ENCODE peak calls at places on chromosome 22, in ten cellular contexts. G, S, Q, U, E, Z, O, C, Y and L are unnamed samples.
A peak's percentile ranks its signal among the peaks of the same experiment; 100 is the strongest.

GRCh38 chr22:25167834-25168601 is 31.6 kb upstream of the CRYBB3 start:
- DNase-seq in G (peak; percentile 37), S (no peak), Q (no peak), U (no peak), E (no peak), Z (no peak), O (no peak), C (no peak), Y (no peak), L (no peak)

GRCh38 chr22:26616650-26617049 is 1.2 kb downstream of the CRYBB1 start:
- DNase-seq in G (no peak), S (no peak), Q (no peak), U (no peak), E (no peak), Z (no peak), O (no peak), C (no peak), Y (no peak), L (no peak)

GRCh38 chr22:28043269-28043668 is 124.2 kb upstream of the PITPNB start:
- DNase-seq in G (no peak), S (no peak), Q (no peak), U (no peak), E (no peak), Z (no peak), O (no peak), C (no peak), Y (no peak), L (no peak)

GRCh38 chr22:29480262-29480511 is 169 bp downstream of the NEFH start:
- DNase-seq in G (no peak), S (no peak), Q (no peak), U (no peak), E (no peak), Z (no peak), O (no peak), C (no peak), Y (no peak), L (no peak)

GRCh38 chr22:26848244-26848920 is 191.0 kb downstream of the MIAT start:
- DNase-seq in G (no peak), S (no peak), Q (no peak), U (no peak), E (no peak), Z (no peak), O (peak; percentile 62), C (no peak), Y (no peak), L (no peak)

GRCh38 chr22:20463324-20464095 is 25.9 kb upstream of the SCARF2 start:
- DNase-seq in G (peak; percentile 19), S (peak; percentile 72), Q (peak; percentile 13), U (no peak), E (no peak), Z (peak; percentile 19), O (no peak), C (no peak), Y (no peak), L (no peak)

GRCh38 chr22:40021401-40022000 is 26.7 kb downstream of the FAM83F start:
- DNase-seq in G (no peak), S (no peak), Q (peak; percentile 68), U (no peak), E (no peak), Z (no peak), O (no peak), C (no peak), Y (no peak), L (no peak)

GRCh38 chr22:39490135-39490798 is 11.8 kb upstream of the MIEF1 start:
- DNase-seq in G (peak; percentile 86), S (peak; percentile 71), Q (peak; percentile 91), U (no peak), E (peak; percentile 69), Z (peak; percentile 71), O (peak; percentile 77), C (peak; percentile 71), Y (no peak), L (peak; percentile 93)

GRCh38 chr22:17788528-17789378 is 14.5 kb upstream of the BID start:
- DNase-seq in G (no peak), S (no peak), Q (no peak), U (no peak), E (no peak), Z (no peak), O (no peak), C (no peak), Y (no peak), L (no peak)

GRCh38 chr22:36369922-36370781 is 17.6 kb downstream of the MYH9 start:
- DNase-seq in G (peak; percentile 83), S (no peak), Q (no peak), U (no peak), E (no peak), Z (no peak), O (peak; percentile 70), C (peak; percentile 80), Y (no peak), L (peak; percentile 74)
- H3K4me3 ChIP-seq in G (peak overlapping the region; percentile 21), S (peak overlapping the region; percentile 82), Q (no peak overlapping the region), U (no peak overlapping the region), E (no peak overlapping the region), Z (peak overlapping the region; percentile 18), O (no peak overlapping the region), C (peak overlapping the region; percentile 34), Y (peak overlapping the region; percentile 60), L (no peak overlapping the region)

GRCh38 chr22:46951326-46951725 is 188.9 kb downstream of the TBC1D22A start:
- DNase-seq in G (no peak), S (no peak), Q (no peak), U (no peak), E (no peak), Z (no peak), O (no peak), C (no peak), Y (no peak), L (peak; percentile 29)
- H3K4me3 ChIP-seq in G (no peak overlapping the region), S (no peak overlapping the region), Q (no peak overlapping the region), U (no peak overlapping the region), E (no peak overlapping the region), Z (no peak overlapping the region), O (no peak overlapping the region), C (no peak overlapping the region), Y (no peak overlapping the region), L (no peak overlapping the region)

DNA sequence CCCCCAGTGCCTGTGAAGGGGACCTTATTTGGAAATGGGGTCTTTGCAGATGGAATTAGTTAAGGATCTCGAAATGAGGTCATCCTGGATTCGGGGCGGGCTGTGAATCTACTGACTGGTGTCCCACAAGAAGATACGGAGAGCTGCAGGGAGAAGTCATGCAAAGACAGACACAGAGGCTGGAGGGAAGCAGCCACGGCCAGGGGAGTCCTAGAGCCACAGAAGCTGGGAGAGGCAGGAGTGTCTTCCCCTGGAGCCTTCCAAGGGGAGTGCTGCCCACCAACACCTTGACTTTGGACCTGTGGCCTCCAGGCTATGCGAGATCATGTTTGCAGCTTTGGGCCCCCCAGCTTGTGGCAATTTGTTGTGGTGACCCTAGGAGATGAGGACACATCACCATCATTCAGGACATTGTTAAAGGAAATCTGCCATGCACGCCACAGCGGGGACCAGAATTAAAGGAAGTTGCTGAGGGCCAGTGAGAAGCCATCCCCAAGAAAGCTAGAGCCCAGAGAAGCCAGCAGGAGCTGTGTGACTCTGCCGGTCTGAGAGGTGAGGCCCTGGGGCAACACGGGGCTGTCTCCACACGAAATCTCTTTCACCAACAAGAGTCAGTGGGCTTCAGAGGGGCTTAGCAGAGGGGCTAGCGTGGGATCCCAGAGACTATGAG is 434.7 kb downstream of the BRD1 start:
- DNase-seq in G (no peak), S (no peak), Q (no peak), U (no peak), E (no peak), Z (no peak), O (no peak), C (no peak), Y (no peak), L (no peak)
- H3K4me3 ChIP-seq in G (no peak overlapping the region), S (no peak overlapping the region), Q (no peak overlapping the region), U (no peak overlapping the region), E (no peak overlapping the region), Z (no peak overlapping the region), O (no peak overlapping the region), C (no peak overlapping the region), Y (no peak overlapping the region), L (no peak overlapping the region)

GRCh38 chr22:21569459-21570161 is 2.1 kb downstream of the UBE2L3 start:
- DNase-seq in G (no peak), S (no peak), Q (no peak), U (no peak), E (no peak), Z (no peak), O (no peak), C (no peak), Y (no peak), L (no peak)

GRCh38 chr22:21571679-21572078 is 4.2 kb downstream of the UBE2L3 start:
- DNase-seq in G (no peak), S (no peak), Q (no peak), U (no peak), E (no peak), Z (no peak), O (no peak), C (no peak), Y (no peak), L (no peak)

GRCh38 chr22:21567456-21568206 is at the start of gene UBE2L3:
- DNase-seq in G (peak; percentile 93), S (peak; percentile 82), Q (peak; percentile 93), U (peak; percentile 87), E (peak; percentile 83), Z (peak; percentile 70), O (peak; percentile 74), C (peak; percentile 88), Y (peak; percentile 56), L (peak; percentile 75)

GRCh38 chr22:21568207-21569075 is 927 bp downstream of the UBE2L3 start:
- DNase-seq in G (peak; percentile 70), S (no peak), Q (no peak), U (no peak), E (no peak), Z (peak; percentile 2), O (peak; percentile 35), C (peak; percentile 39), Y (no peak), L (peak; percentile 54)

GRCh38 chr22:21570398-21570797 is 2.9 kb downstream of the UBE2L3 start:
- DNase-seq in G (no peak), S (no peak), Q (no peak), U (no peak), E (no peak), Z (no peak), O (no peak), C (no peak), Y (no peak), L (no peak)
- H3K4me3 ChIP-seq in G (no peak overlapping the region), S (peak overlapping the region; percentile 63), Q (no peak overlapping the region), U (no peak overlapping the region), E (no peak overlapping the region), Z (no peak overlapping the region), O (no peak overlapping the region), C (no peak overlapping the region), Y (no peak overlapping the region), L (no peak overlapping the region)